ENCODE peak calls at places on chromosomes 12 and 14, in ten cellular contexts. H is CD8-positive, alpha-beta memory T cell; N is astrocyte; W is endothelial cell of umbilical vein; M is MM.1S; R is adrenal gland; G is PC-9; E is SJCRH30; B is right lobe of liver; O is neuronal stem cell. A is an unnamed sample.

GRCh38 chr12:112848972-112849371 is 57.4 kb downstream of the RPH3A start:
- DNase-seq in H (no peak), R (no peak), W (no peak), N (no peak), E (no peak), O (no peak), M (no peak), B (no peak), G (no peak), A (no peak)

GRCh38 chr14:99215277-99215676 is 56.7 kb downstream of the BCL11B start:
- DNase-seq in N (peak; percentile 84), E (peak; percentile 57), O (no peak), B (no peak), G (no peak), R (no peak), M (no peak), W (no peak), H (no peak), A (peak; percentile 64)

GRCh38 chr12:125143491-125143890 is 78.3 kb downstream of the AACS start:
- DNase-seq in E (peak; percentile 20), H (no peak), B (no peak), O (no peak), N (peak; percentile 9), G (no peak), M (no peak), R (no peak), W (peak; percentile 38), A (no peak)

GRCh38 chr12:6123258-6123657 is 1.2 kb downstream of the VWF start:
- DNase-seq in H (no peak), R (no peak), E (no peak), O (no peak), G (no peak), M (no peak), B (no peak), N (no peak), W (peak; percentile 34), A (no peak)

GRCh38 chr12:15928870-15929571 is 17.9 kb downstream of the DERA start:
- DNase-seq in H (no peak), R (no peak), O (no peak), M (no peak), B (no peak), N (no peak), G (no peak), W (no peak), E (no peak), A (peak; percentile 50)

GRCh38 chr14:64293976-64294671 is at the start of gene ESR2:
- DNase-seq in O (peak; percentile 48), E (peak; percentile 84), R (peak; percentile 48), H (peak; percentile 28), G (no peak), M (peak; percentile 33), B (peak; percentile 18), W (peak; percentile 49), N (peak; percentile 35), A (peak; percentile 51)

GRCh38 chr14:46820291-46820690 is 168.7 kb upstream of the RPL10L start:
- DNase-seq in B (no peak), G (no peak), H (no peak), E (no peak), M (no peak), W (no peak), R (no peak), O (no peak), N (no peak), A (no peak)

GRCh38 chr14:77458249-77458950 is 507 bp downstream of the AHSA1 start:
- DNase-seq in G (peak; percentile 56), B (peak; percentile 50), N (peak; percentile 23), H (peak; percentile 24), M (peak; percentile 23), O (no peak), E (peak; percentile 51), R (peak; percentile 50), W (no peak), A (peak; percentile 15)

GRCh38 chr14:22531451-22532344 is 57.3 kb downstream of the DAD1 start:
- DNase-seq in W (no peak), B (no peak), O (no peak), R (no peak), N (no peak), G (no peak), M (peak; percentile 28), E (no peak), H (peak; percentile 59), A (no peak)

GRCh38 chr12:9134981-9135628 is 19.4 kb upstream of the A2M start:
- DNase-seq in O (no peak), B (no peak), W (peak; percentile 11), E (peak; percentile 72), N (no peak), M (peak; percentile 48), H (no peak), R (no peak), G (no peak), A (no peak)

GRCh38 chr12:15050664-15051063 is 77.8 kb downstream of the PDE6H start:
- DNase-seq in E (peak; percentile 3), M (no peak), W (no peak), G (no peak), N (peak; percentile 26), O (no peak), B (no peak), R (no peak), H (no peak), A (no peak)

GRCh38 chr12:85572956-85573355 is 263.3 kb downstream of the RASSF9 start:
- DNase-seq in W (no peak), E (no peak), H (no peak), B (no peak), O (no peak), M (no peak), R (no peak), G (no peak), N (no peak), A (no peak)

GRCh38 chr14:55581011-55581806 is 1.2 kb downstream of the KTN1 start:
- DNase-seq in M (peak; percentile 10), R (peak; percentile 63), H (peak; percentile 53), O (no peak), G (no peak), E (peak; percentile 71), W (peak; percentile 47), N (peak; percentile 50), B (peak; percentile 53), A (peak; percentile 44)

GRCh38 chr12:122864894-122865253 is 29.6 kb downstream of the HIP1R start:
- DNase-seq in R (no peak), N (no peak), G (no peak), M (no peak), B (no peak), H (no peak), O (no peak), W (no peak), E (no peak), A (no peak)

DNA sequence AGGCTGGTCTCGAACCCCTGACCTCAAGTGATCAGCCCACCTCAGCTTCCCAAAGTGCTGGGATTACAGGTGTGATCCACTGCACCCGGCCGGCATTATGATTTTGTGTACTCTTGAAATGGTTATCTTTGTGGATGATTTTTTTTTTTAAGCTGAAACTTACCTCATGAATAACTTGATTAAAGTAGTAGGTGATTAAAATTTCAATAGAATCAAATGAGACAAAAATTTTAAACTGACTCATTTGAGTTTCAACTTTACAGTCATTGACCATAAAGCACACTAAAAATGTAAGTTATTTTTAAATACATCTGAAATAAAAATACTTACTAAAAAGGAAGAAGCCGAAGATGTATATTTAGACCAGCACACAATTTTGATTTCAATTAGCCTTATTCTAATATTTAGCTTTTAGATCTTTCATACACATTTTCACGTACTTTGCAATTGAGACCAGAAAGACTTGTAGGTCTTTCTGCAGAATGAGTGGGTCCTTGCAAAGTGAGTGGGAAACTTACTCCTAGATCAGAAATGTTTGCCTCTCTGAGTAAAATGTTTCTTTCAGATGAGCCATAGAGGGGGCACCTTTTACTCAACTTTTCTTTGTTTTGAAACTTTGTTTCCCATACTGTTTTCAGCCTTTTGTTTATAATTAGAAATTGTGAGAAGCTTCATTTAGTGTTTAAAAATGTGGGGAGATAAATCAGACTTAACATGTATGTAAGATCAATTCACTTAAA is 34.2 kb downstream of the TMPO start:
- DNase-seq in E (no peak), R (no peak), W (no peak), H (no peak), G (no peak), O (no peak), M (no peak), B (no peak), N (no peak), A (no peak)
- H3K36me3 ChIP-seq in E (peaks cover 67% of the 10 kb centered on the region), R (no peaks in the 10 kb centered on the region), W (no peaks in the 10 kb centered on the region), H (peaks cover 13% of the 10 kb centered on the region), G (peaks cover 15% of the 10 kb centered on the region), O (peaks cover 76% of the 10 kb centered on the region), M (peaks cover 26% of the 10 kb centered on the region), B (peaks cover 10% of the 10 kb centered on the region), N (peaks cover 23% of the 10 kb centered on the region), A (no peaks in the 10 kb centered on the region)

GRCh38 chr14:104865631-104866441 is 768 bp downstream of the CEP170B start:
- DNase-seq in N (peak; percentile 54), E (no peak), O (no peak), R (peak; percentile 72), H (no peak), B (peak; percentile 66), M (no peak), G (peak; percentile 54), W (peak; percentile 65), A (peak; percentile 77)
- H3K27ac ChIP-seq in N (peak overlapping the region; percentile 27), E (no peak overlapping the region), O (no peak overlapping the region), R (no peak overlapping the region), H (peak overlapping the region; percentile 4), B (peak overlapping the region; percentile 33), M (no peak overlapping the region), G (peak overlapping the region; percentile 54), W (peak overlapping the region; percentile 26), A (peak overlapping the region; percentile 2)

GRCh38 chr12:131002271-131002670 is 48.6 kb downstream of the ADGRD1 start:
- DNase-seq in B (no peak), G (no peak), E (no peak), N (no peak), R (no peak), O (no peak), H (no peak), W (no peak), M (no peak), A (no peak)
- H3K36me3 ChIP-seq in B (no peaks in the 10 kb centered on the region), G (no peaks in the 10 kb centered on the region), E (no peaks in the 10 kb centered on the region), N (no peaks in the 10 kb centered on the region), R (no peaks in the 10 kb centered on the region), O (no peaks in the 10 kb centered on the region), H (no peaks in the 10 kb centered on the region), W (no peaks in the 10 kb centered on the region), M (no peaks in the 10 kb centered on the region), A (no peaks in the 10 kb centered on the region)

GRCh38 chr14:93082576-93083001 is 33.1 kb downstream of the ITPK1 start:
- DNase-seq in H (no peak), N (no peak), B (peak; percentile 45), G (no peak), E (no peak), O (no peak), W (no peak), R (no peak), M (no peak), A (no peak)
- H3K27ac ChIP-seq in H (no peak overlapping the region), N (no peak overlapping the region), B (no peak overlapping the region), G (no peak overlapping the region), E (no peak overlapping the region), O (no peak overlapping the region), W (no peak overlapping the region), R (no peak overlapping the region), M (no peak overlapping the region), A (no peak overlapping the region)

A was measured in thyroid gland.